ENCODE peak calls at places on chromosomes 11 and 22, in six cellular contexts. R is body of pancreas; M is naive thymus-derived CD4-positive, alpha-beta T cell; H is H9; J is heart right ventricle; F is GM12878. G is an unnamed sample.

GRCh38 chr22:27089303-27089702 is 431.9 kb downstream of the MIAT start:
- DNase-seq in R (no peak), J (no peak), F (no peak), H (no peak), M (no peak), G (no peak)

GRCh38 chr11:120974980-120975379 is 48.9 kb upstream of the TBCEL start:
- DNase-seq in R (no peak), M (no peak), H (no peak), F (no peak), J (no peak), G (no peak)

GRCh38 chr11:69381681-69382130 is 87.8 kb downstream of the MYEOV start:
- DNase-seq in R (no peak), M (peak; percentile 5), F (no peak), J (no peak), H (no peak), G (no peak)

GRCh38 chr22:33848251-33848650 is 72.0 kb downstream of the LARGE1 start:
- DNase-seq in M (no peak), H (no peak), R (no peak), F (no peak), J (no peak), G (no peak)

GRCh38 chr11:72072348-72072747 is 8.0 kb downstream of the NUMA1 start:
- DNase-seq in J (no peak), H (no peak), F (no peak), R (no peak), M (no peak), G (no peak)

GRCh38 chr11:8253566-8253965 is 10.1 kb downstream of the LMO1 start:
- DNase-seq in F (no peak), R (no peak), M (no peak), J (no peak), H (peak; percentile 5), G (no peak)

GRCh38 chr11:8369592-8370205 is 106.0 kb upstream of the LMO1 start:
- DNase-seq in H (no peak), R (no peak), J (no peak), M (no peak), F (no peak), G (no peak)

GRCh38 chr11:11025087-11025486 is 167.2 kb upstream of the ZBED5 start:
- DNase-seq in R (no peak), F (no peak), J (no peak), H (no peak), M (no peak), G (no peak)

GRCh38 chr11:24064309-24064903 is 432.4 kb upstream of the LUZP2 start:
- DNase-seq in M (no peak), J (no peak), H (no peak), R (no peak), F (no peak), G (no peak)

GRCh38 chr11:9251306-9251705 is 13.8 kb downstream of the DENND5A start:
- DNase-seq in R (no peak), H (no peak), F (no peak), J (no peak), M (peak; percentile 14), G (no peak)

GRCh38 chr11:116062129-116062525 is 557.9 kb upstream of the CADM1 start:
- DNase-seq in F (no peak), H (no peak), J (no peak), M (no peak), R (no peak), G (no peak)

DNA sequence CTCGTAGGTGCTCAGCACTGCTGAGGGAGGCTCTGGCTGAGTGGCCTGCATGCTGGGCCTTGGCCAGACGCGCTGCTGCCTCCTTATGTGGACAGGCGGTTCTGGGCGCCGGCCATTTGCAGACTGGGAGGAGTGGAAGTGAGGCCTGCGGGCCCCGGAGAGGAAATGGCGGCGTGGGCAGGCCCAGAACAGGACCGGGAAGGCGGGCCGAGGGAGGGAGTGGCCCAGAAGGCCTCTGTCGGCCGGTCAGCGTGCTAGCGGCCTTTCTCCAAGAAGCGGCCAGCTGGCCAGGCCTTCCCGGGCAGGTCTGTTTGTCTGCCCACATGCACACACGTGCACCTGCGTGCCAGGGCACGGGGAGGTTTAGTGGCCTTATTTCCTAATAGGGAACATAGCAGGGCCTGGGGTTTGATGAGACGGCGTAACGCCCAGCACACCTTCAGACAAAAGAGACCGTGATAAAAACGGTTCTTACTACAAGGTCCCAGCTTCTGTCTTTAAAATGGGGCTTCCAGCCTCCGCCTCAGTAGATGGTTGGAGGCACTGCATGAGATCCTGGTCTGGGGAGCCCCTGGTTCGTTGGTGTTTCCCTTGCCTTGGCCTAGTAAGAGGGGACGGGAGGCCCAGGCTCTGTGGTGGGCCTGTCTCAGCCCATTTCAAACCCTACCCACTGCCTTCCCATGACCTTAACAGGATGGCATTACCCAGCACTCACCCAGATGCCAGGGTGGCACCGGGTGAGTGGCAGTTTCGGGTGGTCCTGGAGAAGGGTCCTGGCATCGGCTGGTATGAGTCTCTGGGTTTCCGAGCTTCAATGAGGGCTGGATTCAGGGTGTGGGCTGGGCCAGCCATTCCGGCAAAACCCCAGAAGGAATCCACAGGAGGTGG is 65.1 kb upstream of the PPARA start:
- DNase-seq in H (no peak), R (peak; percentile 92), F (no peak), M (no peak), J (peak; percentile 92), G (peak; percentile 90)
- H3K4me1 ChIP-seq in H (no peaks in the 10 kb centered on the region), R (peaks cover 97% of the 10 kb centered on the region), F (no peaks in the 10 kb centered on the region), M (no peaks in the 10 kb centered on the region), J (peaks cover 100% of the 10 kb centered on the region), G (peaks cover 100% of the 10 kb centered on the region)

GRCh38 chr22:24289781-24290181 is 19.1 kb downstream of the SPECC1L start:
- DNase-seq in J (no peak), M (no peak), H (no peak), F (no peak), R (no peak), G (no peak)
- H3K4me1 ChIP-seq in J (peaks cover 82% of the 10 kb centered on the region), M (peaks cover 9% of the 10 kb centered on the region), H (no peaks in the 10 kb centered on the region), F (peaks cover 33% of the 10 kb centered on the region), R (peaks cover 82% of the 10 kb centered on the region), G (peaks cover 91% of the 10 kb centered on the region)

GRCh38 chr11:74299000-74299399 is 12.4 kb downstream of the P4HA3 start:
- DNase-seq in J (no peak), F (no peak), R (no peak), M (no peak), H (no peak), G (no peak)
- H3K4me1 ChIP-seq in J (peaks cover 4% of the 10 kb centered on the region), F (no peaks in the 10 kb centered on the region), R (no peaks in the 10 kb centered on the region), M (no peaks in the 10 kb centered on the region), H (no peaks in the 10 kb centered on the region), G (no peaks in the 10 kb centered on the region)

GRCh38 chr11:67667490-67668190 is 6.8 kb downstream of the ALDH3B2 start:
- DNase-seq in M (no peak), H (no peak), F (no peak), R (no peak), J (no peak), G (no peak)

GRCh38 chr11:67666303-67666645 is 8.1 kb downstream of the ALDH3B2 start:
- DNase-seq in F (no peak), R (no peak), J (no peak), H (no peak), M (no peak), G (no peak)

GRCh38 chr11:67668191-67668551 is 6.3 kb downstream of the ALDH3B2 start:
- DNase-seq in R (no peak), F (no peak), J (no peak), M (no peak), H (no peak), G (no peak)

GRCh38 chr11:67665537-67666302 is 8.7 kb downstream of the ALDH3B2 start:
- DNase-seq in H (no peak), R (peak; percentile 48), F (no peak), J (no peak), M (no peak), G (no peak)

GRCh38 chr11:67666676-67667489 is 7.5 kb downstream of the ALDH3B2 start:
- DNase-seq in R (no peak), J (no peak), M (no peak), F (no peak), H (no peak), G (no peak)
- H3K4me1 ChIP-seq in R (no peaks in the 10 kb centered on the region), J (no peaks in the 10 kb centered on the region), M (no peaks in the 10 kb centered on the region), F (peaks cover 9% of the 10 kb centered on the region), H (no peaks in the 10 kb centered on the region), G (no peaks in the 10 kb centered on the region)

GRCh38 chr11:44608654-44609027 is 43.2 kb downstream of the CD82 start:
- DNase-seq in H (no peak), F (no peak), R (no peak), M (no peak), J (no peak), G (no peak)
- H3K4me1 ChIP-seq in H (no peaks in the 10 kb centered on the region), F (peaks cover 89% of the 10 kb centered on the region), R (no peaks in the 10 kb centered on the region), M (peaks cover 53% of the 10 kb centered on the region), J (peaks cover 37% of the 10 kb centered on the region), G (peaks cover 58% of the 10 kb centered on the region)

DNA sequence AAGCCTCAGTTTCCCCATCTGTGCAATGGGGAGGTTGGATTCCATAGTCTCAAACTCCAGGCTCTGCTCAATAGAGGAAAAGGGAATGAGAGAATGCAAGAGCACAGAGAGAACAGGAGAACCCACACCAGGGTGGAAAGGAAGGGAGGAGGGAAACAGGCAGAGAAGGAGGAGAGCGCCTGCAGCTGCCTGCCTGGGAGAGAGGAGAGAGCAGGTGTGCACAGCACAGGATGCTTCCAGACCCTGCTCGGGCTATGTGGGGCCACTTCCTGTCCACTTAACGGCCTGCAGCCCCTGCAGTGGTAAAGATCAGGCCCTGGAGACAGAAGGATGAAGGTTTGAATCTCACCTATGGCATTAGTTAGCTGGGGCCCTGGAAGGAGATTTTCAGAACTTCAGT is 12.3 kb downstream of the LRRC32 start:
- DNase-seq in R (no peak), M (no peak), F (no peak), J (no peak), H (peak; percentile 20), G (no peak)
- H3K4me1 ChIP-seq in R (no peaks in the 10 kb centered on the region), M (no peaks in the 10 kb centered on the region), F (no peaks in the 10 kb centered on the region), J (peaks cover 60% of the 10 kb centered on the region), H (no peaks in the 10 kb centered on the region), G (peaks cover 82% of the 10 kb centered on the region)

DNA sequence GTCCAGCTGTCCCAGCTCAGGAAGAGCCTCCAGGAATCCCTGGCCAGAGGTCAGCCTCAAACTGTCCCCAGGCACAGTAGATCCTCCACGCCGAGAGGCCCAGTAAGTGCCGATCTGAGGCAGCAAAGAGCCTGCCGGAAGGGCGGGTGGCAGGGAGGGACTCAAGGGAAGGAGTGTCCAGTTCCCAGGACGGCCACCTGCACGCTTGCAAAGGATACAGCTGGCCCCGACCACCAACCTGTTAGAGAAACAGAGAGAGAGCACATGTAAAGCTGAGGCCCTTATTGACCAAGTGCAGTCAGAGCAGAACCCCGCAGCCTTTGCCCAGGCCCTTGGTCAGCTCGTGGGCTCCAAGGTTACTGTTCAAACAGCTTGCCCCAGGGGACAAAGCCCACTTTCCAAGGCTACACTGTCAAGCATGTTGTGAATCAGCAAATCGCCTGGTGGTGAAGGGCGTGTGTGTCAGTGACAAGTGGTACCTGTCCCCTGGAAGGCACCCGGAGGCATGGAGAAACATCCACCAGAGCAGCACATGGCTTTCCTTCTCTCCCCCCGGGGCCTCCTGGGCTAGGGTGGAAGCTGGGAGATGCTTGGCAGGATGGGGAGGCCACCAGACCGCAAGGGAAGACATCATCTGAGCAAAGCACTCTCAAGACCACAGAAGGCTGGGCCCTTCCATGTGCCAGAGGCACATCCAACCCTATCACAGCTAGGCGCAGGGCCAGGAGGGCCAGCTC is 42.6 kb upstream of the COMT start:
- DNase-seq in J (no peak), M (no peak), F (no peak), R (no peak), H (no peak), G (no peak)
- H3K4me1 ChIP-seq in J (no peaks in the 10 kb centered on the region), M (no peaks in the 10 kb centered on the region), F (no peaks in the 10 kb centered on the region), R (no peaks in the 10 kb centered on the region), H (no peaks in the 10 kb centered on the region), G (no peaks in the 10 kb centered on the region)